ENCODE peak calls at places on chromosome 10, in ten cellular contexts. G, D, E, F, K, L, Z, J, N and T are unnamed samples.

GRCh38 chr10:44576715-44577191 is 191.9 kb upstream of the CXCL12 start:
- DNase-seq in D (peak; percentile 34), N (peak; percentile 79), Z (no peak), G (no peak), E (no peak), F (peak; percentile 7), J (no peak), K (no peak), L (no peak), T (no peak)

GRCh38 chr10:921471-922414 is 9.8 kb downstream of the LARP4B start:
- DNase-seq in K (no peak), D (peak; percentile 55), E (no peak), F (peak; percentile 82), G (no peak), N (peak; percentile 53), J (no peak), L (no peak), Z (no peak), T (no peak)

GRCh38 chr10:34687434-34688205 is 127.5 kb downstream of the PARD3 start:
- DNase-seq in D (no peak), Z (no peak), N (peak; percentile 63), K (no peak), E (no peak), L (no peak), J (no peak), G (no peak), F (peak; percentile 45), T (no peak)

GRCh38 chr10:78745445-78745844 is 323.3 kb upstream of the ZMIZ1 start:
- DNase-seq in E (no peak), G (no peak), J (no peak), K (no peak), L (no peak), Z (no peak), F (no peak), N (no peak), D (no peak), T (no peak)

GRCh38 chr10:103276941-103277712 is at the start of gene INA:
- DNase-seq in L (peak; percentile 34), E (peak; percentile 37), G (no peak), N (peak; percentile 45), D (no peak), K (no peak), J (peak; percentile 54), F (peak; percentile 43), Z (no peak), T (no peak)

GRCh38 chr10:129754211-129755050 is 209.6 kb downstream of the EBF3 start:
- DNase-seq in D (no peak), K (no peak), F (no peak), L (peak; percentile 16), E (no peak), G (no peak), N (no peak), J (no peak), Z (no peak), T (no peak)

GRCh38 chr10:47264797-47265281 is 35.2 kb upstream of the GDF10 start:
- DNase-seq in N (no peak), Z (no peak), J (no peak), E (peak; percentile 91), K (peak; percentile 22), G (no peak), F (no peak), L (peak; percentile 88), D (no peak), T (no peak)

GRCh38 chr10:21336476-21337170 is 188.9 kb downstream of the SKIDA1 start:
- DNase-seq in E (peak; percentile 17), F (peak; percentile 98), N (peak; percentile 97), J (no peak), Z (no peak), K (no peak), L (no peak), G (no peak), D (peak; percentile 97), T (no peak)

GRCh38 chr10:70549962-70550845 is 52.3 kb downstream of the PRF1 start:
- DNase-seq in E (peak; percentile 82), D (peak; percentile 75), Z (peak; percentile 14), G (no peak), K (peak; percentile 61), N (peak; percentile 69), F (peak; percentile 51), L (peak; percentile 48), J (peak; percentile 27), T (peak; percentile 82)

GRCh38 chr10:8365935-8366911 is 311.7 kb downstream of the GATA3 start:
- DNase-seq in N (peak; percentile 97), F (peak; percentile 36), G (no peak), K (peak; percentile 49), E (peak; percentile 44), L (peak; percentile 79), Z (no peak), D (peak; percentile 77), J (no peak), T (no peak)

GRCh38 chr10:79331709-79332108 is 15.6 kb upstream of the PPIF start:
- DNase-seq in L (no peak), G (no peak), D (peak; percentile 65), E (peak; percentile 95), F (peak; percentile 94), N (peak; percentile 57), Z (no peak), J (no peak), K (peak; percentile 78), T (no peak)

GRCh38 chr10:43315535-43316245 is 48.8 kb upstream of the RASGEF1A start:
- DNase-seq in J (no peak), F (no peak), N (no peak), L (no peak), K (no peak), G (no peak), D (no peak), E (no peak), Z (no peak), T (no peak)

GRCh38 chr10:3668276-3668960 is 116.6 kb downstream of the KLF6 start:
- DNase-seq in E (peak; percentile 75), D (peak; percentile 85), K (peak; percentile 29), F (peak; percentile 95), Z (no peak), G (no peak), N (peak; percentile 94), J (no peak), L (peak; percentile 69), T (no peak)

GRCh38 chr10:11667756-11668155 is 56.3 kb upstream of the USP6NL start:
- DNase-seq in E (no peak), K (no peak), N (no peak), L (no peak), J (no peak), F (no peak), Z (no peak), G (no peak), D (no peak), T (no peak)